ENCODE peak calls at places on chromosomes 3 and 15, in six cellular contexts. L, M, Y, U, Q and H are unnamed samples.
A peak's percentile ranks its signal among the peaks of the same experiment; 100 is the strongest.

GRCh38 chr15:69304176-69304533 is 5.4 kb downstream of the PAQR5 start:
- DNase-seq in L (no peak), M (no peak), Y (peak; percentile 90), U (no peak), Q (no peak), H (no peak)

GRCh38 chr15:63985221-63986184 is 60.8 kb downstream of the DAPK2 start:
- DNase-seq in L (no peak), M (no peak), Y (no peak), U (no peak), Q (no peak), H (no peak)

GRCh38 chr3:150373234-150373633 is 34.9 kb upstream of the TSC22D2 start:
- DNase-seq in L (no peak), M (no peak), Y (no peak), U (no peak), Q (no peak), H (no peak)

GRCh38 chr15:60374628-60375081 is 23.1 kb downstream of the ANXA2 start:
- DNase-seq in L (no peak), M (peak; percentile 71), Y (peak; percentile 99), U (no peak), Q (no peak), H (peak; percentile 86)

GRCh38 chr3:190990898-190991297 is 128.4 kb upstream of the GMNC start:
- DNase-seq in L (no peak), M (no peak), Y (no peak), U (no peak), Q (no peak), H (no peak)

GRCh38 chr3:116741462-116741861 is 31.9 kb downstream of the TUSC7 start:
- DNase-seq in L (no peak), M (no peak), Y (no peak), U (no peak), Q (no peak), H (no peak)

GRCh38 chr3:127209840-127210653 is 17.1 kb downstream of the PRR23E start:
- DNase-seq in L (no peak), M (no peak), Y (no peak), U (no peak), Q (no peak), H (no peak)

GRCh38 chr3:47605646-47606045 is 27.0 kb upstream of the CSPG5 start:
- DNase-seq in L (no peak), M (no peak), Y (peak; percentile 29), U (no peak), Q (no peak), H (no peak)

GRCh38 chr15:88127477-88127799 is 129.1 kb downstream of the NTRK3 start:
- DNase-seq in L (no peak), M (no peak), Y (no peak), U (no peak), Q (no peak), H (no peak)

GRCh38 chr15:51374131-51374530 is 32.7 kb downstream of the GLDN start:
- DNase-seq in L (no peak), M (no peak), Y (no peak), U (no peak), Q (no peak), H (peak; percentile 92)

GRCh38 chr3:189038773-189039720 is 132.7 kb upstream of the TPRG1 start:
- DNase-seq in L (no peak), M (no peak), Y (no peak), U (no peak), Q (no peak), H (no peak)